ENCODE peak calls at places on chromosomes 7 and 10, in ten cellular contexts. Z is GM23248, K is sciatic nerve, V is IMR-90, X is WERI-Rb-1, L is NT2/D1, P is LoVo, G is A549, D is memory B cell, M is caudate nucleus. T is an unnamed sample.

GRCh38 chr10:103493911-103494877 is 689 bp downstream of the NEURL1 start:
- DNase-seq in Z (peak; percentile 45), K (no peak), V (no peak), X (peak; percentile 29), L (no peak), P (no peak), G (no peak), D (peak; percentile 44), M (no peak), T (no peak)

GRCh38 chr7:136139392-136139791 is 162.2 kb upstream of the MTPN start:
- DNase-seq in Z (no peak), K (no peak), V (no peak), X (no peak), L (no peak), P (no peak), G (no peak), D (no peak), M (no peak), T (no peak)

GRCh38 chr7:107029061-107029763 is 15.3 kb upstream of the PRKAR2B start:
- DNase-seq in Z (peak; percentile 26), K (no peak), V (peak; percentile 9), X (no peak), L (no peak), P (no peak), G (no peak), D (no peak), M (no peak), T (no peak)

GRCh38 chr7:139252451-139252850 is 21.4 kb downstream of the UBN2 start:
- DNase-seq in Z (peak; percentile 35), K (no peak), V (peak; percentile 28), X (no peak), L (no peak), P (no peak), G (no peak), D (no peak), M (no peak), T (no peak)

GRCh38 chr7:158645842-158646241 is 58.2 kb upstream of the PTPRN2 start:
- DNase-seq in Z (no peak), K (no peak), V (no peak), X (no peak), L (no peak), P (no peak), G (no peak), D (no peak), M (no peak), T (no peak)

GRCh38 chr10:3867454-3868273 is 82.7 kb upstream of the KLF6 start:
- DNase-seq in Z (peak; percentile 26), K (no peak), V (peak; percentile 49), X (no peak), L (no peak), P (peak; percentile 58), G (no peak), D (no peak), M (no peak), T (no peak)

GRCh38 chr7:130356760-130357611 is 12.4 kb downstream of the CPA5 start:
- DNase-seq in Z (peak; percentile 84), K (peak; percentile 81), V (peak; percentile 91), X (no peak), L (no peak), P (peak; percentile 73), G (peak; percentile 56), D (no peak), M (peak; percentile 62), T (no peak)

GRCh38 chr7:16758634-16759602 is 5.4 kb downstream of the TSPAN13 start:
- DNase-seq in Z (no peak), K (no peak), V (no peak), X (no peak), L (no peak), P (no peak), G (no peak), D (peak; percentile 18), M (no peak), T (no peak)

GRCh38 chr7:72538147-72538546 is 126.0 kb upstream of the CALN1 start:
- DNase-seq in Z (no peak), K (no peak), V (no peak), X (peak; percentile 17), L (no peak), P (no peak), G (no peak), D (no peak), M (no peak), T (no peak)

GRCh38 chr7:139544645-139545044 is 21.2 kb downstream of the CLEC2L start:
- DNase-seq in Z (no peak), K (peak; percentile 31), V (no peak), X (no peak), L (no peak), P (no peak), G (no peak), D (no peak), M (no peak), T (no peak)

GRCh38 chr10:110355181-110355831 is 50.6 kb upstream of the SMNDC1 start:
- DNase-seq in Z (no peak), K (no peak), V (no peak), X (no peak), L (no peak), P (no peak), G (no peak), D (peak; percentile 52), M (no peak), T (no peak)

GRCh38 chr7:17054836-17055235 is 173.1 kb upstream of the AGR3 start:
- DNase-seq in Z (no peak), K (no peak), V (no peak), X (no peak), L (no peak), P (no peak), G (no peak), D (no peak), M (no peak), T (no peak)

GRCh38 chr7:2198760-2199159 is 34.0 kb downstream of the MAD1L1 start:
- DNase-seq in Z (no peak), K (no peak), V (no peak), X (no peak), L (no peak), P (no peak), G (no peak), D (no peak), M (no peak), T (no peak)

GRCh38 chr7:12827219-12827821 is 139.9 kb downstream of the ARL4A start:
- DNase-seq in Z (peak; percentile 2), K (no peak), V (peak; percentile 35), X (no peak), L (no peak), P (no peak), G (no peak), D (no peak), M (no peak), T (no peak)

GRCh38 chr10:103793429-103793828 is 61.9 kb downstream of the SH3PXD2A start:
- DNase-seq in Z (no peak), K (no peak), V (no peak), X (no peak), L (no peak), P (no peak), G (no peak), D (no peak), M (no peak), T (no peak)

GRCh38 chr7:1740214-1740613 is 70.1 kb downstream of the ELFN1 start:
- DNase-seq in Z (no peak), K (no peak), V (no peak), X (no peak), L (no peak), P (no peak), G (no peak), D (no peak), M (no peak), T (no peak)

GRCh38 chr10:77741746-77742145 is 104.1 kb upstream of the KCNMA1 start:
- DNase-seq in Z (peak; percentile 74), K (no peak), V (peak; percentile 65), X (no peak), L (no peak), P (no peak), G (no peak), D (no peak), M (no peak), T (no peak)

GRCh38 chr10:122232781-122233180 is 38.3 kb upstream of the BTBD16 start:
- DNase-seq in Z (no peak), K (no peak), V (peak; percentile 95), X (no peak), L (no peak), P (no peak), G (no peak), D (no peak), M (no peak), T (no peak)

GRCh38 chr10:60911216-60911615 is 32.8 kb downstream of the RHOBTB1 start:
- DNase-seq in Z (no peak), K (no peak), V (no peak), X (no peak), L (no peak), P (no peak), G (no peak), D (no peak), M (no peak), T (no peak)

GRCh38 chr7:114021135-114021534 is 102.3 kb upstream of the PPP1R3A start:
- DNase-seq in Z (no peak), K (no peak), V (peak; percentile 7), X (no peak), L (no peak), P (peak; percentile 63), G (no peak), D (no peak), M (no peak), T (no peak)

GRCh38 chr7:25101817-25102216 is 23.2 kb downstream of the CYCS start:
- DNase-seq in Z (no peak), K (no peak), V (no peak), X (no peak), L (no peak), P (no peak), G (no peak), D (no peak), M (no peak), T (no peak)

GRCh38 chr7:151415375-151416112 is 5.7 kb upstream of the WDR86 start:
- DNase-seq in Z (peak; percentile 23), K (no peak), V (peak; percentile 15), X (no peak), L (no peak), P (no peak), G (no peak), D (no peak), M (no peak), T (no peak)

GRCh38 chr10:26566525-26567348 is 128.6 kb downstream of the APBB1IP start:
- DNase-seq in Z (no peak), K (no peak), V (no peak), X (peak; percentile 57), L (no peak), P (no peak), G (no peak), D (no peak), M (no peak), T (no peak)

GRCh38 chr10:23516530-23516929 is 77.7 kb downstream of the OTUD1 start:
- DNase-seq in Z (peak; percentile 65), K (no peak), V (peak; percentile 12), X (no peak), L (peak; percentile 27), P (no peak), G (no peak), D (no peak), M (no peak), T (no peak)

GRCh38 chr10:113269333-113269732 is 283.5 kb upstream of the HABP2 start:
- DNase-seq in Z (no peak), K (no peak), V (no peak), X (no peak), L (no peak), P (no peak), G (no peak), D (no peak), M (no peak), T (no peak)

GRCh38 chr7:148930335-148930734 is 46.2 kb upstream of the EZH2 start:
- DNase-seq in Z (no peak), K (no peak), V (no peak), X (no peak), L (no peak), P (no peak), G (no peak), D (no peak), M (no peak), T (no peak)

GRCh38 chr10:92688927-92689662 is 660 bp upstream of the HHEX start:
- DNase-seq in Z (peak; percentile 45), K (no peak), V (peak; percentile 31), X (peak; percentile 65), L (no peak), P (no peak), G (no peak), D (peak; percentile 78), M (no peak), T (no peak)

GRCh38 chr7:26151096-26151495 is 902 bp upstream of the NFE2L3 start:
- DNase-seq in Z (no peak), K (no peak), V (no peak), X (no peak), L (no peak), P (no peak), G (no peak), D (no peak), M (no peak), T (no peak)

T was measured in anterior cingulate cortex.